ENCODE peak calls at places on chromosomes 2 and 18, in ten cellular contexts. One of them, this sample, is unnamed.

GRCh38 chr2:48600204-48600813 is 17.3 kb upstream of the GTF2A1L start:
- DNase-seq in stimulated activated CD8-positive, alpha-beta memory T cell treated with anti-CD3 and anti-CD28 coated beads, Interleukin-4, amount 100 ng/mL, for 4 hours: no peak
- DNase-seq in astrocyte of the spinal cord: peak
- DNase-seq in HFFc6: peak
- DNase-seq in stimulated activated CD4-positive, alpha-beta T cell treated with anti-CD3 and anti-CD28 coated beads, Interleukin-4, amount 100 ng/mL, for 24 hours: no peak
- DNase-seq in A172: peak
- DNase-seq in stomach: no peak
- DNase-seq in fibroblast of lung: peak
- DNase-seq in CD8-positive, alpha-beta T cell: no peak
- DNase-seq in A549: no peak
- DNase-seq in this sample: peak

GRCh38 chr2:43225788-43226557 is 433 bp downstream of the ZFP36L2 start:
- DNase-seq in CD8-positive, alpha-beta T cell: peak
- DNase-seq in stomach: no peak
- DNase-seq in fibroblast of lung: peak
- DNase-seq in A549: peak
- DNase-seq in A172: peak
- DNase-seq in stimulated activated CD4-positive, alpha-beta T cell treated with anti-CD3 and anti-CD28 coated beads, Interleukin-4, amount 100 ng/mL, for 24 hours: peak
- DNase-seq in HFFc6: peak
- DNase-seq in astrocyte of the spinal cord: peak
- DNase-seq in stimulated activated CD8-positive, alpha-beta memory T cell treated with anti-CD3 and anti-CD28 coated beads, Interleukin-4, amount 100 ng/mL, for 4 hours: no peak
- DNase-seq in this sample: peak

GRCh38 chr2:20579866-20580265 is 71.0 kb downstream of the HS1BP3 start:
- DNase-seq in stimulated activated CD8-positive, alpha-beta memory T cell treated with anti-CD3 and anti-CD28 coated beads, Interleukin-4, amount 100 ng/mL, for 4 hours: no peak
- DNase-seq in CD8-positive, alpha-beta T cell: no peak
- DNase-seq in HFFc6: no peak
- DNase-seq in A172: no peak
- DNase-seq in astrocyte of the spinal cord: no peak
- DNase-seq in stimulated activated CD4-positive, alpha-beta T cell treated with anti-CD3 and anti-CD28 coated beads, Interleukin-4, amount 100 ng/mL, for 24 hours: no peak
- DNase-seq in A549: no peak
- DNase-seq in fibroblast of lung: no peak
- DNase-seq in stomach: peak
- DNase-seq in this sample: no peak

GRCh38 chr2:234483568-234484251 is 13.2 kb downstream of the ARL4C start:
- DNase-seq in fibroblast of lung: no peak
- DNase-seq in stimulated activated CD8-positive, alpha-beta memory T cell treated with anti-CD3 and anti-CD28 coated beads, Interleukin-4, amount 100 ng/mL, for 4 hours: no peak
- DNase-seq in CD8-positive, alpha-beta T cell: peak
- DNase-seq in HFFc6: no peak
- DNase-seq in stimulated activated CD4-positive, alpha-beta T cell treated with anti-CD3 and anti-CD28 coated beads, Interleukin-4, amount 100 ng/mL, for 24 hours: peak
- DNase-seq in A549: no peak
- DNase-seq in astrocyte of the spinal cord: no peak
- DNase-seq in A172: no peak
- DNase-seq in stomach: no peak
- DNase-seq in this sample: no peak

GRCh38 chr2:68709421-68709911 is 25.1 kb upstream of the ARHGAP25 start:
- DNase-seq in stomach: no peak
- DNase-seq in stimulated activated CD8-positive, alpha-beta memory T cell treated with anti-CD3 and anti-CD28 coated beads, Interleukin-4, amount 100 ng/mL, for 4 hours: no peak
- DNase-seq in A549: peak
- DNase-seq in fibroblast of lung: peak
- DNase-seq in CD8-positive, alpha-beta T cell: no peak
- DNase-seq in astrocyte of the spinal cord: peak
- DNase-seq in HFFc6: peak
- DNase-seq in A172: peak
- DNase-seq in stimulated activated CD4-positive, alpha-beta T cell treated with anti-CD3 and anti-CD28 coated beads, Interleukin-4, amount 100 ng/mL, for 24 hours: peak
- DNase-seq in this sample: peak

GRCh38 chr2:9139491-9140443 is 66.8 kb upstream of the ASAP2 start:
- DNase-seq in stimulated activated CD4-positive, alpha-beta T cell treated with anti-CD3 and anti-CD28 coated beads, Interleukin-4, amount 100 ng/mL, for 24 hours: peak
- DNase-seq in HFFc6: peak
- DNase-seq in stomach: peak
- DNase-seq in A172: peak
- DNase-seq in CD8-positive, alpha-beta T cell: peak
- DNase-seq in fibroblast of lung: peak
- DNase-seq in astrocyte of the spinal cord: peak
- DNase-seq in stimulated activated CD8-positive, alpha-beta memory T cell treated with anti-CD3 and anti-CD28 coated beads, Interleukin-4, amount 100 ng/mL, for 4 hours: peak
- DNase-seq in A549: peak
- DNase-seq in this sample: peak

GRCh38 chr2:226117506-226118065 is 682.0 kb downstream of the IRS1 start:
- DNase-seq in fibroblast of lung: peak
- DNase-seq in stimulated activated CD8-positive, alpha-beta memory T cell treated with anti-CD3 and anti-CD28 coated beads, Interleukin-4, amount 100 ng/mL, for 4 hours: no peak
- DNase-seq in A172: no peak
- DNase-seq in A549: no peak
- DNase-seq in stimulated activated CD4-positive, alpha-beta T cell treated with anti-CD3 and anti-CD28 coated beads, Interleukin-4, amount 100 ng/mL, for 24 hours: no peak
- DNase-seq in CD8-positive, alpha-beta T cell: no peak
- DNase-seq in HFFc6: peak
- DNase-seq in stomach: no peak
- DNase-seq in astrocyte of the spinal cord: no peak
- DNase-seq in this sample: peak

GRCh38 chr2:205545971-205546370 is 136.3 kb upstream of the NRP2 start:
- DNase-seq in fibroblast of lung: no peak
- DNase-seq in stimulated activated CD8-positive, alpha-beta memory T cell treated with anti-CD3 and anti-CD28 coated beads, Interleukin-4, amount 100 ng/mL, for 4 hours: no peak
- DNase-seq in A549: no peak
- DNase-seq in HFFc6: no peak
- DNase-seq in stomach: no peak
- DNase-seq in A172: no peak
- DNase-seq in astrocyte of the spinal cord: no peak
- DNase-seq in stimulated activated CD4-positive, alpha-beta T cell treated with anti-CD3 and anti-CD28 coated beads, Interleukin-4, amount 100 ng/mL, for 24 hours: no peak
- DNase-seq in CD8-positive, alpha-beta T cell: no peak
- DNase-seq in this sample: no peak

GRCh38 chr2:128585706-128586105 is 267.0 kb upstream of the HS6ST1 start:
- DNase-seq in astrocyte of the spinal cord: peak
- DNase-seq in stomach: peak
- DNase-seq in fibroblast of lung: peak
- DNase-seq in stimulated activated CD4-positive, alpha-beta T cell treated with anti-CD3 and anti-CD28 coated beads, Interleukin-4, amount 100 ng/mL, for 24 hours: no peak
- DNase-seq in A549: no peak
- DNase-seq in A172: no peak
- DNase-seq in CD8-positive, alpha-beta T cell: no peak
- DNase-seq in HFFc6: peak
- DNase-seq in stimulated activated CD8-positive, alpha-beta memory T cell treated with anti-CD3 and anti-CD28 coated beads, Interleukin-4, amount 100 ng/mL, for 4 hours: no peak
- DNase-seq in this sample: peak

GRCh38 chr2:152518656-152519580 is 183.9 kb downstream of the FMNL2 start:
- DNase-seq in stimulated activated CD4-positive, alpha-beta T cell treated with anti-CD3 and anti-CD28 coated beads, Interleukin-4, amount 100 ng/mL, for 24 hours: no peak
- DNase-seq in A172: no peak
- DNase-seq in astrocyte of the spinal cord: no peak
- DNase-seq in fibroblast of lung: no peak
- DNase-seq in HFFc6: no peak
- DNase-seq in stomach: no peak
- DNase-seq in A549: no peak
- DNase-seq in CD8-positive, alpha-beta T cell: no peak
- DNase-seq in stimulated activated CD8-positive, alpha-beta memory T cell treated with anti-CD3 and anti-CD28 coated beads, Interleukin-4, amount 100 ng/mL, for 4 hours: no peak
- DNase-seq in this sample: no peak

GRCh38 chr2:181972431-181973190 is 13.0 kb upstream of the PPP1R1C start:
- DNase-seq in fibroblast of lung: peak
- DNase-seq in astrocyte of the spinal cord: no peak
- DNase-seq in stomach: no peak
- DNase-seq in stimulated activated CD4-positive, alpha-beta T cell treated with anti-CD3 and anti-CD28 coated beads, Interleukin-4, amount 100 ng/mL, for 24 hours: no peak
- DNase-seq in A549: no peak
- DNase-seq in CD8-positive, alpha-beta T cell: no peak
- DNase-seq in stimulated activated CD8-positive, alpha-beta memory T cell treated with anti-CD3 and anti-CD28 coated beads, Interleukin-4, amount 100 ng/mL, for 4 hours: no peak
- DNase-seq in A172: no peak
- DNase-seq in HFFc6: no peak
- DNase-seq in this sample: peak

GRCh38 chr2:74099835-74100234 is 47.9 kb downstream of the BOLA3 start:
- DNase-seq in stimulated activated CD8-positive, alpha-beta memory T cell treated with anti-CD3 and anti-CD28 coated beads, Interleukin-4, amount 100 ng/mL, for 4 hours: no peak
- DNase-seq in astrocyte of the spinal cord: no peak
- DNase-seq in A549: no peak
- DNase-seq in CD8-positive, alpha-beta T cell: no peak
- DNase-seq in stomach: peak
- DNase-seq in HFFc6: no peak
- DNase-seq in A172: no peak
- DNase-seq in stimulated activated CD4-positive, alpha-beta T cell treated with anti-CD3 and anti-CD28 coated beads, Interleukin-4, amount 100 ng/mL, for 24 hours: no peak
- DNase-seq in fibroblast of lung: no peak
- DNase-seq in this sample: no peak

GRCh38 chr2:234603619-234604018 is 106.7 kb upstream of the ARL4C start:
- DNase-seq in stimulated activated CD4-positive, alpha-beta T cell treated with anti-CD3 and anti-CD28 coated beads, Interleukin-4, amount 100 ng/mL, for 24 hours: no peak
- DNase-seq in A549: no peak
- DNase-seq in fibroblast of lung: no peak
- DNase-seq in stimulated activated CD8-positive, alpha-beta memory T cell treated with anti-CD3 and anti-CD28 coated beads, Interleukin-4, amount 100 ng/mL, for 4 hours: no peak
- DNase-seq in astrocyte of the spinal cord: no peak
- DNase-seq in A172: no peak
- DNase-seq in CD8-positive, alpha-beta T cell: no peak
- DNase-seq in stomach: no peak
- DNase-seq in HFFc6: no peak
- DNase-seq in this sample: no peak

GRCh38 chr18:60980422-60981005 is 352.7 kb upstream of the CDH20 start:
- DNase-seq in HFFc6: no peak
- DNase-seq in stimulated activated CD4-positive, alpha-beta T cell treated with anti-CD3 and anti-CD28 coated beads, Interleukin-4, amount 100 ng/mL, for 24 hours: no peak
- DNase-seq in A549: no peak
- DNase-seq in A172: no peak
- DNase-seq in astrocyte of the spinal cord: no peak
- DNase-seq in stomach: no peak
- DNase-seq in stimulated activated CD8-positive, alpha-beta memory T cell treated with anti-CD3 and anti-CD28 coated beads, Interleukin-4, amount 100 ng/mL, for 4 hours: no peak
- DNase-seq in fibroblast of lung: no peak
- DNase-seq in CD8-positive, alpha-beta T cell: no peak
- DNase-seq in this sample: no peak

GRCh38 chr18:36415606-36416005 is 118.1 kb downstream of the FHOD3 start:
- DNase-seq in HFFc6: no peak
- DNase-seq in stimulated activated CD4-positive, alpha-beta T cell treated with anti-CD3 and anti-CD28 coated beads, Interleukin-4, amount 100 ng/mL, for 24 hours: no peak
- DNase-seq in CD8-positive, alpha-beta T cell: no peak
- DNase-seq in astrocyte of the spinal cord: no peak
- DNase-seq in fibroblast of lung: peak
- DNase-seq in A172: no peak
- DNase-seq in A549: no peak
- DNase-seq in stimulated activated CD8-positive, alpha-beta memory T cell treated with anti-CD3 and anti-CD28 coated beads, Interleukin-4, amount 100 ng/mL, for 4 hours: no peak
- DNase-seq in stomach: no peak
- DNase-seq in this sample: no peak

GRCh38 chr2:223041527-223042109 is 10.4 kb upstream of the KCNE4 start:
- DNase-seq in A549: peak
- DNase-seq in astrocyte of the spinal cord: peak
- DNase-seq in fibroblast of lung: peak
- DNase-seq in stomach: peak
- DNase-seq in A172: peak
- DNase-seq in HFFc6: peak
- DNase-seq in stimulated activated CD8-positive, alpha-beta memory T cell treated with anti-CD3 and anti-CD28 coated beads, Interleukin-4, amount 100 ng/mL, for 4 hours: no peak
- DNase-seq in stimulated activated CD4-positive, alpha-beta T cell treated with anti-CD3 and anti-CD28 coated beads, Interleukin-4, amount 100 ng/mL, for 24 hours: no peak
- DNase-seq in CD8-positive, alpha-beta T cell: no peak
- DNase-seq in this sample: peak

GRCh38 chr2:100320547-100321180 is 1.6 kb downstream of the LONRF2 start:
- DNase-seq in A549: peak
- DNase-seq in CD8-positive, alpha-beta T cell: no peak
- DNase-seq in stimulated activated CD8-positive, alpha-beta memory T cell treated with anti-CD3 and anti-CD28 coated beads, Interleukin-4, amount 100 ng/mL, for 4 hours: no peak
- DNase-seq in stimulated activated CD4-positive, alpha-beta T cell treated with anti-CD3 and anti-CD28 coated beads, Interleukin-4, amount 100 ng/mL, for 24 hours: no peak
- DNase-seq in fibroblast of lung: no peak
- DNase-seq in stomach: no peak
- DNase-seq in HFFc6: no peak
- DNase-seq in astrocyte of the spinal cord: no peak
- DNase-seq in A172: no peak
- DNase-seq in this sample: no peak

GRCh38 chr2:96952976-96953610 is 33.3 kb downstream of the FAM178B start:
- DNase-seq in HFFc6: no peak
- DNase-seq in A549: no peak
- DNase-seq in stimulated activated CD8-positive, alpha-beta memory T cell treated with anti-CD3 and anti-CD28 coated beads, Interleukin-4, amount 100 ng/mL, for 4 hours: no peak
- DNase-seq in fibroblast of lung: peak
- DNase-seq in A172: no peak
- DNase-seq in astrocyte of the spinal cord: no peak
- DNase-seq in stimulated activated CD4-positive, alpha-beta T cell treated with anti-CD3 and anti-CD28 coated beads, Interleukin-4, amount 100 ng/mL, for 24 hours: no peak
- DNase-seq in CD8-positive, alpha-beta T cell: no peak
- DNase-seq in stomach: peak
- DNase-seq in this sample: peak

GRCh38 chr2:96541753-96542152 is 5.2 kb downstream of the ARID5A start:
- DNase-seq in fibroblast of lung: no peak
- DNase-seq in A172: no peak
- DNase-seq in CD8-positive, alpha-beta T cell: no peak
- DNase-seq in stimulated activated CD4-positive, alpha-beta T cell treated with anti-CD3 and anti-CD28 coated beads, Interleukin-4, amount 100 ng/mL, for 24 hours: no peak
- DNase-seq in A549: no peak
- DNase-seq in stomach: no peak
- DNase-seq in astrocyte of the spinal cord: no peak
- DNase-seq in HFFc6: no peak
- DNase-seq in stimulated activated CD8-positive, alpha-beta memory T cell treated with anti-CD3 and anti-CD28 coated beads, Interleukin-4, amount 100 ng/mL, for 4 hours: no peak
- DNase-seq in this sample: no peak

GRCh38 chr2:20745924-20746555 is 76.9 kb downstream of the LDAH start:
- DNase-seq in stomach: no peak
- DNase-seq in CD8-positive, alpha-beta T cell: no peak
- DNase-seq in astrocyte of the spinal cord: no peak
- DNase-seq in fibroblast of lung: peak
- DNase-seq in A549: peak
- DNase-seq in stimulated activated CD4-positive, alpha-beta T cell treated with anti-CD3 and anti-CD28 coated beads, Interleukin-4, amount 100 ng/mL, for 24 hours: no peak
- DNase-seq in A172: no peak
- DNase-seq in stimulated activated CD8-positive, alpha-beta memory T cell treated with anti-CD3 and anti-CD28 coated beads, Interleukin-4, amount 100 ng/mL, for 4 hours: no peak
- DNase-seq in HFFc6: no peak
- DNase-seq in this sample: no peak

GRCh38 chr2:135914485-135914884 is 38.2 kb upstream of the MCM6 start:
- DNase-seq in stimulated activated CD4-positive, alpha-beta T cell treated with anti-CD3 and anti-CD28 coated beads, Interleukin-4, amount 100 ng/mL, for 24 hours: no peak
- DNase-seq in A549: no peak
- DNase-seq in astrocyte of the spinal cord: no peak
- DNase-seq in stimulated activated CD8-positive, alpha-beta memory T cell treated with anti-CD3 and anti-CD28 coated beads, Interleukin-4, amount 100 ng/mL, for 4 hours: no peak
- DNase-seq in HFFc6: no peak
- DNase-seq in stomach: no peak
- DNase-seq in CD8-positive, alpha-beta T cell: no peak
- DNase-seq in A172: no peak
- DNase-seq in fibroblast of lung: no peak
- DNase-seq in this sample: no peak

GRCh38 chr18:56493531-56493930 is 144.9 kb downstream of the TXNL1 start:
- DNase-seq in stimulated activated CD4-positive, alpha-beta T cell treated with anti-CD3 and anti-CD28 coated beads, Interleukin-4, amount 100 ng/mL, for 24 hours: no peak
- DNase-seq in astrocyte of the spinal cord: no peak
- DNase-seq in fibroblast of lung: no peak
- DNase-seq in stimulated activated CD8-positive, alpha-beta memory T cell treated with anti-CD3 and anti-CD28 coated beads, Interleukin-4, amount 100 ng/mL, for 4 hours: no peak
- DNase-seq in A549: no peak
- DNase-seq in HFFc6: no peak
- DNase-seq in stomach: no peak
- DNase-seq in CD8-positive, alpha-beta T cell: no peak
- DNase-seq in A172: no peak
- DNase-seq in this sample: no peak

GRCh38 chr2:179049546-179050311 is at the start of gene CCDC141:
- DNase-seq in A172: no peak
- DNase-seq in fibroblast of lung: no peak
- DNase-seq in CD8-positive, alpha-beta T cell: peak
- DNase-seq in A549: no peak
- DNase-seq in HFFc6: no peak
- DNase-seq in stimulated activated CD4-positive, alpha-beta T cell treated with anti-CD3 and anti-CD28 coated beads, Interleukin-4, amount 100 ng/mL, for 24 hours: peak
- DNase-seq in stomach: no peak
- DNase-seq in stimulated activated CD8-positive, alpha-beta memory T cell treated with anti-CD3 and anti-CD28 coated beads, Interleukin-4, amount 100 ng/mL, for 4 hours: no peak
- DNase-seq in astrocyte of the spinal cord: no peak
- DNase-seq in this sample: no peak

GRCh38 chr2:206543073-206543472 is 99.2 kb upstream of the FAM237A start:
- DNase-seq in stimulated activated CD4-positive, alpha-beta T cell treated with anti-CD3 and anti-CD28 coated beads, Interleukin-4, amount 100 ng/mL, for 24 hours: no peak
- DNase-seq in CD8-positive, alpha-beta T cell: no peak
- DNase-seq in fibroblast of lung: no peak
- DNase-seq in HFFc6: no peak
- DNase-seq in stimulated activated CD8-positive, alpha-beta memory T cell treated with anti-CD3 and anti-CD28 coated beads, Interleukin-4, amount 100 ng/mL, for 4 hours: no peak
- DNase-seq in A172: no peak
- DNase-seq in stomach: no peak
- DNase-seq in astrocyte of the spinal cord: no peak
- DNase-seq in A549: no peak
- DNase-seq in this sample: no peak

This sample was measured in IMR-90.